ENCODE peak calls at places on chromosome X, in five cellular contexts. X is neural crest cell, V is upper lobe of right lung, H is BJ, N is endothelial cell. P is an unnamed sample.

GRCh38 chrX:99301990-99302389 is 1108.1 kb downstream of the PCDH19 start:
- DNase-seq in X (no peak), V (no peak), H (no peak), N (no peak), P (no peak)

GRCh38 chrX:130772313-130773140 is 130.5 kb downstream of the ENOX2 start:
- DNase-seq in X (no peak), V (no peak), H (peak; percentile 36), N (no peak), P (no peak)

GRCh38 chrX:52082578-52082977 is 13.6 kb upstream of the MAGED4B start:
- DNase-seq in X (no peak), V (no peak), H (no peak), N (no peak), P (no peak)

GRCh38 chrX:143472334-143472938 is 44.8 kb downstream of the SPANXN3 start:
- DNase-seq in X (no peak), V (no peak), H (no peak), N (no peak), P (no peak)

GRCh38 chrX:103517246-103517645 is 2.0 kb downstream of the RAB40A start:
- DNase-seq in X (no peak), V (no peak), H (no peak), N (no peak), P (no peak)

GRCh38 chrX:149512225-149512885 is 7.2 kb upstream of the IDS start:
- DNase-seq in X (peak; percentile 43), V (peak; percentile 62), H (no peak), N (peak; percentile 56), P (no peak)

GRCh38 chrX:147376601-147377387 is 534.9 kb upstream of the FMR1 start:
- DNase-seq in X (no peak), V (no peak), H (no peak), N (no peak), P (no peak)

GRCh38 chrX:110657073-110657472 is 138.5 kb downstream of the CHRDL1 start:
- DNase-seq in X (no peak), V (no peak), H (no peak), N (no peak), P (peak; percentile 7)

GRCh38 chrX:1483843-1484637 is 31.3 kb upstream of the ASMTL start:
- DNase-seq in X (no peak), V (peak; percentile 27), H (no peak), N (no peak), P (no peak)

GRCh38 chrX:45900751-45901150 is 644.5 kb downstream of the ZNF674 start:
- DNase-seq in X (no peak), V (no peak), H (peak; percentile 30), N (no peak), P (no peak)

GRCh38 chrX:20500171-20500865 is 233.6 kb upstream of the RPS6KA3 start:
- DNase-seq in X (no peak), V (no peak), H (no peak), N (no peak), P (no peak)

GRCh38 chrX:63128509-63128908 is 222.6 kb downstream of the SPIN4 start:
- DNase-seq in X (no peak), V (no peak), H (no peak), N (no peak), P (no peak)

GRCh38 chrX:38052096-38052495 is 45.7 kb downstream of the SYTL5 start:
- DNase-seq in X (no peak), V (no peak), H (peak; percentile 57), N (no peak), P (peak; percentile 55)

GRCh38 chrX:154384284-154384892 is 5.3 kb downstream of the EMD start:
- DNase-seq in X (no peak), V (no peak), H (no peak), N (no peak), P (no peak)

GRCh38 chrX:152928761-152929400 is 31.0 kb downstream of the ZNF185 start:
- DNase-seq in X (no peak), V (peak; percentile 5), H (no peak), N (no peak), P (no peak)

GRCh38 chrX:153820601-153821000 is 9.7 kb downstream of the PDZD4 start:
- DNase-seq in X (no peak), V (no peak), H (no peak), N (no peak), P (no peak)

GRCh38 chrX:154733072-154733425 is 17.8 kb downstream of the GAB3 start:
- DNase-seq in X (no peak), V (no peak), H (no peak), N (no peak), P (no peak)

DNA sequence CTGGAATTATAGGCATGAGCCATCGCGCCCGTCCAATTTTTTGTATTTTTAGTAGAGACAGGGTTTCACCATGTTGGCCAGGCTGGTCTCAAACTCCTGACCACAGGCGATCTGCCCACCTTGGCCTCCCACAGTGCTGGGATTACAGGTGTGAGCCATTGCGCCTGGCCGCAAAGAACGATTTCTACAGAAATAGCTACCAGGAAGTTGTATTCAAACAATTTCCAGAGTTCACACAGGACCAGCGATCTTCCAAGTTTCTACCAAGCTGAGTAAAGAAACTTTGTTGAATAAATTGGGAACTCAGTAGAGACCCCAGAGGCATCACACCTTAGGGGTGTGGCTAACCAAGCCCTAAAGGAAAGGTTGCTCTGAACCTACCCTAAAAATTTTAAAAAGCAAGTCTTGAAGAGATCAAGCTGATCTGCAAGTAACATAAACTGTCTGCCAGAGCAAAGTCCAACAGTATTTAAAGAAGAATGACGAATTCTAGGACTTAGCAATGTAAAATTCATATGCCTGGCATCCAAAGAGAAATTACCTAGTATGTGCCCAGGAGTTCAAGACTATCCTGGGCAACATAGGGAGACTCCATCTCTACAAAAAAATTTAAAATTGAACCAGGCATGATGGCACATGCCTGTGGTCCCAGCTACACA is 48.4 kb upstream of the USP9X start:
- DNase-seq in X (no peak), V (no peak), H (no peak), N (no peak), P (no peak)
- TF ChIP-seq CTCF in X (no peak), V (no peak), H (no peak), N (no peak), P (no peak)

DNA sequence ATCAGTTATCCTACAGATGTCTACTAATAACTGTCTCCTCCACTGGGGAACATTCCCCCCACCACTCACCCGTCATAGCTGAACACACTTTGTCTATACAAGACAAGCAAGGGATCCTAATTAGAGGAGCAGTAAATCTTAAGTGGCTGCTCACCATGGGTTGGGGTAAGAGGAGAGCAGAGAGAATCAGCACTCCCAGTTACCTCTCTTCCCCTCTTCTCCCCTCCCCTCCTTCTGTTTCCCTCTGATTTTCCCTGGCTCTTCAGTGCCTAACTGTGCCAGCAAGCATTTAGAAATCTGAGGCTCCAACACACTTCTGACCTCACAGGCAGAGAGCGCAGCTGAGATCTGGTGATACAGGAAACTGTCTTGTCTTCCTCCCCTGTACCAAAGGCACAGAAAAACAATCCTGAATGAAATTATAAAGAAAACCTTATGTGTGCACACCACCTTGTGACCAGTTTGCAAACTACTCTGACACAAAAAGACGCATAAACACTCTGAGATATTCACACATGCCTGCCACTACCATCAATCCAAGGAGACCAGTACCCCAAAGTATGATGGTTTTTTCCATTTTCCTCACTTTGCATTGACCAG is 82.5 kb upstream of the SMIM10 start:
- DNase-seq in X (no peak), V (no peak), H (no peak), N (no peak), P (no peak)
- TF ChIP-seq CTCF in X (peak; percentile 38), V (no peak), H (peak; percentile 33), N (no peak), P (no peak)

DNA sequence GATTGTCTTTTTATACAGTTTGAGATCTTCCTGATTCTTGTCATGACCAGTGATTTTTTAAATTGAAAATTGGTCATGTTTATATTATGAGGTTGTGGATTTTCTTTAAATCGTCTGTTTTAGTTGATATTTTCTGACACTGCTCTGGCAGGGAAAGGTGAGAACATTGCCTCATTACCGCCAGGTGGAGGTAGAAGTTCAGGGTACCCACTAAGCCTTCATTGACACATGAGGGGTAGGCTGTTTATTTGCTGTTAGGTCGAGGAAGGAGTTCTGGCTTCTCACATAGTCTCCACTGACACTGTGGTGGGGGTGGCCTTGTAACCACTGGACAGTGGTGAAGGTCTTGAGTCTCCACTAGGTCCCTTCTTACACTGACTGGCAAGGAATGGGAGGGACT is 117.6 kb upstream of the GPR101 start:
- DNase-seq in X (no peak), V (no peak), H (no peak), N (no peak), P (no peak)
- TF ChIP-seq CTCF in X (no peak), V (no peak), H (no peak), N (no peak), P (no peak)

GRCh38 chrX:10512258-10512657 is 108.1 kb downstream of the MID1 start:
- DNase-seq in X (no peak), V (no peak), H (no peak), N (no peak), P (no peak)
- TF ChIP-seq CTCF in X (no peak), V (no peak), H (no peak), N (no peak), P (no peak)

GRCh38 chrX:16113978-16114554 is 9.3 kb upstream of the GRPR start:
- DNase-seq in X (no peak), V (no peak), H (no peak), N (no peak), P (no peak)

GRCh38 chrX:16114640-16115039 is 8.7 kb upstream of the GRPR start:
- DNase-seq in X (no peak), V (no peak), H (peak; percentile 6), N (no peak), P (no peak)

GRCh38 chrX:16112428-16112827 is 10.9 kb upstream of the GRPR start:
- DNase-seq in X (no peak), V (no peak), H (no peak), N (no peak), P (no peak)
- TF ChIP-seq CTCF in X (peak; percentile 22), V (no peak), H (peak; percentile 14), N (no peak), P (peak; percentile 33)

GRCh38 chrX:48491809-48492208 is 15.8 kb downstream of the FTSJ1 start:
- DNase-seq in X (no peak), V (no peak), H (no peak), N (no peak), P (no peak)
- TF ChIP-seq CTCF in X (no peak), V (no peak), H (no peak), N (no peak), P (no peak)

DNA sequence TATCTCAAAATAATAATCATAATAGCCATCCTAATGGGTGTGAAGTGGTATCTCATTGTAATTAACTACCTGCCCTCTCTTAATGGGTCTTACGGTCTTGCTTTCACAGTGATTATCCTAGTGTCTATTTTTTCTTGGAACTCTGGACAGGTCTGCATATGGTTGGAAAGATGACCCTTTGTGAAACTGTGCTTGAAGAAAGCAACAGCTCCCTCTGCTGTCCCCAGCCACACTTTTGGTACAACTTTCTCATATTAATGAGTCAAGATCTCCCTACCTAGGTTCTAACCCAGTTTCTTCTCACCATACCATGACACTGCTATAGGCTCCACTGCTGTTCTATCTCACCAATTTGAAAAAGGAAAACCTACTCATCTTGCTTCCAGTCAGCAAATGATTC is 2.4 kb downstream of the TFDP3 start:
- DNase-seq in X (peak; percentile 20), V (no peak), H (no peak), N (peak; percentile 12), P (no peak)
- TF ChIP-seq CTCF in X (peak; percentile 62), V (peak; percentile 23), H (peak; percentile 15), N (no peak), P (peak; percentile 58)

GRCh38 chrX:118088084-118088483 is 28.5 kb downstream of the KLHL13 start:
- DNase-seq in X (no peak), V (no peak), H (no peak), N (no peak), P (no peak)
- TF ChIP-seq CTCF in X (no peak), V (no peak), H (no peak), N (no peak), P (no peak)

GRCh38 chrX:123881330-123881729 is 21.5 kb downstream of the XIAP start:
- DNase-seq in X (no peak), V (no peak), H (no peak), N (no peak), P (no peak)

GRCh38 chrX:123884809-123885408 is 25.1 kb downstream of the XIAP start:
- DNase-seq in X (peak; percentile 8), V (no peak), H (no peak), N (peak; percentile 6), P (peak; percentile 27)
- TF ChIP-seq CTCF in X (peak; percentile 79), V (peak; percentile 52), H (peak; percentile 52), N (peak; percentile 58), P (peak; percentile 54)

P was measured in retinal pigment epithelial cell.